ENCODE peak calls at places on chromosomes 5 and 9, in five cellular contexts. Z is A549, E is mammary epithelial cell, A is neural progenitor cell, Y is cardiac fibroblast. I is an unnamed sample.

GRCh38 chr5:74766348-74766886 is 500 bp downstream of the GFM2 start:
- DNase-seq in Z (peak; percentile 66), E (peak; percentile 34), A (peak; percentile 48), Y (peak; percentile 74), I (no peak)

GRCh38 chr9:16869961-16870605 is 387 bp downstream of the BNC2 start:
- DNase-seq in Z (peak; percentile 38), E (no peak), A (peak; percentile 52), Y (no peak), I (no peak)

GRCh38 chr5:77945874-77946273 is 169.7 kb upstream of the TBCA start:
- DNase-seq in Z (no peak), E (no peak), A (peak; percentile 30), Y (no peak), I (no peak)

GRCh38 chr9:70525553-70525952 is 111.1 kb upstream of the KLF9 start:
- DNase-seq in Z (no peak), E (peak; percentile 52), A (no peak), Y (peak; percentile 89), I (no peak)

GRCh38 chr5:167460449-167461020 is 830.9 kb upstream of the WWC1 start:
- DNase-seq in Z (no peak), E (no peak), A (no peak), Y (no peak), I (no peak)

GRCh38 chr5:146448783-146449519 is 1.8 kb downstream of the TCERG1 start:
- DNase-seq in Z (no peak), E (no peak), A (no peak), Y (no peak), I (no peak)

GRCh38 chr9:80957806-80958205 is 731.5 kb downstream of the TLE1 start:
- DNase-seq in Z (no peak), E (peak; percentile 5), A (no peak), Y (peak; percentile 14), I (no peak)

GRCh38 chr5:135149956-135150723 is 116.1 kb upstream of the PITX1 start:
- DNase-seq in Z (no peak), E (no peak), A (peak; percentile 86), Y (no peak), I (no peak)

GRCh38 chr9:91758491-91758981 is 191.5 kb downstream of the ROR2 start:
- DNase-seq in Z (peak; percentile 57), E (peak; percentile 29), A (peak; percentile 80), Y (peak; percentile 55), I (peak; percentile 70)

GRCh38 chr9:91261417-91261816 is 100.3 kb downstream of the AUH start:
- DNase-seq in Z (no peak), E (no peak), A (no peak), Y (no peak), I (no peak)

GRCh38 chr5:33075731-33076130 is 364.6 kb downstream of the NPR3 start:
- DNase-seq in Z (no peak), E (no peak), A (no peak), Y (peak; percentile 40), I (no peak)

GRCh38 chr5:103271570-103272289 is 13.2 kb downstream of the MACIR start:
- DNase-seq in Z (no peak), E (peak; percentile 5), A (no peak), Y (peak; percentile 47), I (no peak)

GRCh38 chr5:142803428-142804111 is 33.4 kb downstream of the ARHGAP26 start:
- DNase-seq in Z (peak; percentile 77), E (no peak), A (no peak), Y (peak; percentile 96), I (no peak)

GRCh38 chr5:131671994-131672655 is 37.1 kb upstream of the RAPGEF6 start:
- DNase-seq in Z (no peak), E (no peak), A (peak; percentile 3), Y (peak; percentile 87), I (no peak)

GRCh38 chr5:98942849-98943248 is 14.0 kb upstream of the CHD1 start:
- DNase-seq in Z (no peak), E (no peak), A (no peak), Y (peak; percentile 66), I (no peak)

GRCh38 chr5:55554879-55555278 is 20.1 kb upstream of the PLPP1 start:
- DNase-seq in Z (no peak), E (no peak), A (no peak), Y (no peak), I (no peak)

GRCh38 chr5:35171991-35172390 is 58.3 kb downstream of the PRLR start:
- DNase-seq in Z (no peak), E (no peak), A (no peak), Y (no peak), I (no peak)

GRCh38 chr5:83306572-83307241 is 164.8 kb upstream of the VCAN start:
- DNase-seq in Z (no peak), E (peak; percentile 90), A (no peak), Y (peak; percentile 97), I (peak; percentile 54)

GRCh38 chr5:57103317-57103907 is 70.4 kb upstream of the GPBP1 start:
- DNase-seq in Z (no peak), E (no peak), A (no peak), Y (no peak), I (no peak)

GRCh38 chr5:21802869-21803490 is 1050.2 kb downstream of the CDH12 start:
- DNase-seq in Z (peak; percentile 3), E (peak; percentile 31), A (peak; percentile 11), Y (peak; percentile 60), I (no peak)

GRCh38 chr9:95573463-95573862 is 56.7 kb upstream of the PTCH1 start:
- DNase-seq in Z (no peak), E (no peak), A (no peak), Y (no peak), I (no peak)

GRCh38 chr9:4494337-4494736 is 4.1 kb downstream of the SLC1A1 start:
- DNase-seq in Z (no peak), E (no peak), A (no peak), Y (peak; percentile 70), I (no peak)

GRCh38 chr9:20320921-20321320 is 301.4 kb downstream of the MLLT3 start:
- DNase-seq in Z (no peak), E (peak; percentile 74), A (no peak), Y (no peak), I (no peak)

GRCh38 chr5:133341296-133341695 is 271.0 kb downstream of the FSTL4 start:
- DNase-seq in Z (no peak), E (no peak), A (no peak), Y (no peak), I (no peak)

GRCh38 chr9:4306066-4306787 is 6.4 kb upstream of the GLIS3 start:
- DNase-seq in Z (no peak), E (peak; percentile 42), A (no peak), Y (peak; percentile 75), I (no peak)

GRCh38 chr5:148107608-148108007 is 43.8 kb downstream of the SPINK5 start:
- DNase-seq in Z (no peak), E (no peak), A (no peak), Y (no peak), I (no peak)

GRCh38 chr5:176662371-176663333 is 15.4 kb downstream of the TSPAN17 start:
- DNase-seq in Z (no peak), E (no peak), A (no peak), Y (no peak), I (no peak)

DNA sequence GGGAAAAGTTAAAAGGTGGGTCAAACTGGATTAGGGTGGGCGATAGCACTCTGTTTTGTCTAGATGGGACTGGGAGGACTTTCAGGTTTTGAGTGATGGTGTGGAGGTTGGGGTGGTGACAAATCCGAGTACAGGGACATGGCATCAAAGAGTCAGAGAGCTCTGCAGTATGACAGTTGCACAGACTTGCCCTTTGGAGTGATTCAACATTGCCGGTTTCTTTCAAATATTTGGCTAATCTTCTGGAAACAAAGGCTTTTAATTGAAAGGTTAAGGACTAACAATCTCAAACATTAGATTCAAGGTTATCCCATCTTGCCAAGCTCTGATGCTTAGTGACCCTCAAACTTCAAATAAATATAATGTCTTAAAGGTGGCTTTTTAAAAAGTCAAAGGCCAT is 11.8 kb downstream of the DAB2 start:
- DNase-seq in Z (no peak), E (peak; percentile 74), A (no peak), Y (no peak), I (no peak)
- H3K4me3 ChIP-seq in Z (no peak overlapping the region), E (no peak overlapping the region), A (no peak overlapping the region), Y (no peak overlapping the region), I (no peak overlapping the region)

GRCh38 chr5:140823475-140823874 is 2.1 kb downstream of the PCDHA5 start:
- DNase-seq in Z (no peak), E (no peak), A (no peak), Y (no peak), I (no peak)

GRCh38 chr5:140827704-140828401 is at the start of gene PCDHA6:
- DNase-seq in Z (no peak), E (no peak), A (no peak), Y (peak; percentile 8), I (no peak)

GRCh38 chr5:140821375-140822280 is at the start of gene PCDHA5:
- DNase-seq in Z (peak; percentile 69), E (no peak), A (no peak), Y (peak; percentile 37), I (no peak)

GRCh38 chr5:140822281-140822629 is 842 bp downstream of the PCDHA5 start:
- DNase-seq in Z (no peak), E (no peak), A (no peak), Y (no peak), I (no peak)
- TF ChIP-seq CTCF in Z (no peak), E (no peak), A (no peak), Y (no peak), I (no peak)

GRCh38 chr5:179909224-179909623 is 1.5 kb upstream of the TBC1D9B start:
- DNase-seq in Z (no peak), E (no peak), A (no peak), Y (no peak), I (no peak)

GRCh38 chr5:179906294-179906794 is 1.4 kb downstream of the TBC1D9B start:
- DNase-seq in Z (no peak), E (no peak), A (peak; percentile 15), Y (peak; percentile 13), I (no peak)

GRCh38 chr5:179906795-179907569 is 715 bp downstream of the TBC1D9B start:
- DNase-seq in Z (no peak), E (peak; percentile 40), A (peak; percentile 69), Y (peak; percentile 23), I (no peak)

GRCh38 chr5:179908528-179908927 is 831 bp upstream of the TBC1D9B start:
- DNase-seq in Z (no peak), E (no peak), A (peak; percentile 75), Y (no peak), I (no peak)

DNA sequence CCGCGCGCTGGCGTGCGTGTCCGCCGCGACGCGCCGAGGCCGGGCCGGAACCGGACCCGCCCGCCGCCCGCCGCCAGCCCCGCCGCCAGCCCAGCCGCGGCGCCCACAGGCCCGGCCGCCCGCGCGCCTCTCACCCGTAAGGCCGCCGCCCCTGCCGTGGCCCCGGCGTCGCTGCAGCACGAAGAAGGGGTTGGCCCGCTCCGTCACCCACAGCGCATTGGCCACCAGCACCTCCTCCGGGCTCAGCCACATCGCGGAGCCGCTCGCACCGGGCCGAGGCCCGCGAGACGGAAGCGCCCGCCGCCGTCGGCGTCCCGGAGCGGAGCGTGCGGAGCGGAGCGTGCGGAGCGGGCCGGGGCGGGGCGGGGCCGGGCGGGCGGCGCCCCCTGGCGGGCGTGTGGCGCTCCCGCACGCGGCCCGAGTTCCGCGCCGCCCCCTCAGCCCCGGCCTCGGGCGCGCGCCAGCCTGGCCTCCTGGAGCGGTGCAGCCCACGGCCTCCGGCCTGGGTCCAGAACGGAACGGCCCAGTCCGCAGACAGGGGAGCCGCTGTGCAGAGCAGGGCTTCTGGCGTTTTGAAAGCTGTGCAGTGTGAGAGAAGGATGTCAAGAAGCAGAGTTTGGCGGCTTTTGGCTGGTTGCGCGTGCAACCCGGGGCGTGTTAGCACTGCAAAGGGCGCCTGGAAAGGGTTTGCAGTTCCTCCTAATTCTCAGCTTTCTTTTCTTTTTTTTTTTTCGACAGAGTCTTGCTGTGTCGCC is at the start of gene TBC1D9B:
- DNase-seq in Z (peak; percentile 43), E (peak; percentile 60), A (peak; percentile 88), Y (peak; percentile 62), I (no peak)
- H3K4me3 ChIP-seq in Z (peak within 1 kb of the TSS; percentile 67), E (peak within 1 kb of the TSS; percentile 82), A (peak within 1 kb of the TSS; percentile 62), Y (peak within 1 kb of the TSS; percentile 81), I (peak within 1 kb of the TSS; percentile 77)

GRCh38 chr9:9341203-9341602 is 1271.6 kb downstream of the PTPRD start:
- DNase-seq in Z (no peak), E (no peak), A (peak; percentile 74), Y (no peak), I (no peak)

GRCh38 chr9:9337129-9337528 is 1275.7 kb downstream of the PTPRD start:
- DNase-seq in Z (no peak), E (no peak), A (peak; percentile 16), Y (no peak), I (no peak)
- TF ChIP-seq CTCF in Z (no peak), E (no peak), A (peak; percentile 46), Y (no peak), I (no peak)